ENCODE peak calls at places on chromosome 1, in four cellular contexts. C, K, E and M are unnamed samples. For H3K9me3, the result is how much of the 10 kb centered on the place peaks cover.

GRCh38 chr1:93625582-93626327 is 55.9 kb downstream of the BCAR3 start:
- DNase-seq in C (no peak), K (no peak), E (no peak), M (no peak)

GRCh38 chr1:222644649-222645005 is 26.7 kb downstream of the MIA3 start:
- DNase-seq in C (no peak), K (no peak), E (no peak), M (no peak)

GRCh38 chr1:42852608-42852980 is 6.2 kb downstream of the ZNF691 start:
- DNase-seq in C (no peak), K (no peak), E (no peak), M (no peak)

GRCh38 chr1:239810071-239810481 is 281.6 kb upstream of the FMN2 start:
- DNase-seq in C (no peak), K (no peak), E (no peak), M (peak)

GRCh38 chr1:152479792-152480595 is 30.6 kb upstream of the LCE5A start:
- DNase-seq in C (no peak), K (no peak), E (peak), M (no peak)

GRCh38 chr1:160367934-160368923 is 1.4 kb downstream of the NHLH1 start:
- DNase-seq in C (no peak), K (peak), E (no peak), M (no peak)

GRCh38 chr1:197041486-197042353 is 25.3 kb downstream of the F13B start:
- DNase-seq in C (no peak), K (no peak), E (no peak), M (no peak)

GRCh38 chr1:23554481-23555224 is 4.6 kb downstream of the ID3 start:
- DNase-seq in C (peak), K (peak), E (peak), M (peak)

GRCh38 chr1:63984257-63984626 is 210.4 kb downstream of the ROR1 start:
- DNase-seq in C (no peak), K (no peak), E (no peak), M (peak)

GRCh38 chr1:15410884-15411245 is 1.2 kb downstream of the EFHD2 start:
- DNase-seq in C (no peak), K (peak), E (no peak), M (no peak)

GRCh38 chr1:9687120-9687875 is 35.8 kb downstream of the PIK3CD start:
- DNase-seq in C (peak), K (no peak), E (peak), M (no peak)

GRCh38 chr1:52911541-52911940 is 10.0 kb downstream of the ECHDC2 start:
- DNase-seq in C (no peak), K (no peak), E (no peak), M (no peak)
- TF ChIP-seq POLR2A in C (no peak), K (no peak), E (no peak), M (no peak)

DNA sequence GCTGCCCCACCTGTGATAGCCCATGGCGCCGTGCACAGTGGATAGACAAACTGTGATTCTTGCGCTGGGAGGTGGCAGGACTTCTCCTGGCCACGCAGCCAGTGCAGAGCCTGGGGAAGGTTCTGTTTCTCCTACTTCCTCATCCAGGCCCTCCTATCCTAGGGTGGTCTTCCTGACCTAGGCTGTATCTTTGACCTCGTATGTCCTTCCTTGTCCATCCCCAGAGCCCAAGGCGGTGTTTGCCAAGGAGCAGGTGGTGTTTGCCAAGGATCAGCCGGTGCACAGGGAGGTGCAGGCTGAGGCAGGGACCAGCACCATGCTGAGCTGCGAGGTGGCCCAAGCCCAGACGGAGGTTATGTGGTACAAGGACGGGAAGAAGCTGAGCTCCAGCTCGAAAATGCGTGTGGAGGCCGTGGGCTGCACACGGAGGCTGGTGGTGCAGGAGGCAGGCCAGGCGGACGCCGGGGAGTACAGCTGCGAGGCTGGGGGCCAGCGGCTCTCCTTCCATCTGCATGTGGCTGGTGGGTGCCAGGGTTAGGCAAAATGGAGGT is 63.9 kb downstream of the OBSCN start:
- DNase-seq in C (no peak), K (no peak), E (no peak), M (no peak)
- H3K27ac ChIP-seq in C (no peak), K (no peak), E (no peak), M (no peak)

GRCh38 chr1:2956571-2956970 is 64.7 kb upstream of the ACTRT2 start:
- DNase-seq in C (no peak), K (no peak), E (no peak), M (no peak)
- H3K9me3 ChIP-seq in C (under half), K (under half), E (under half), M (under half)

GRCh38 chr1:75795703-75796193 is 934 bp upstream of the MSH4 start:
- DNase-seq in C (no peak), K (no peak), E (no peak), M (no peak)

GRCh38 chr1:75797273-75797588 is 549 bp downstream of the MSH4 start:
- DNase-seq in C (no peak), K (no peak), E (no peak), M (no peak)

GRCh38 chr1:75797606-75798216 is 1.0 kb downstream of the MSH4 start:
- DNase-seq in C (no peak), K (no peak), E (no peak), M (no peak)

GRCh38 chr1:75794382-75794781 is 2.3 kb upstream of the MSH4 start:
- DNase-seq in C (no peak), K (no peak), E (no peak), M (no peak)

GRCh38 chr1:75796376-75797272 is at the start of gene MSH4:
- DNase-seq in C (no peak), K (no peak), E (no peak), M (no peak)
- TF ChIP-seq POLR2A in C (no peak), K (no peak), E (peak), M (no peak)

GRCh38 chr1:11839727-11840705 is 7.6 kb downstream of the NPPA start:
- DNase-seq in C (no peak), K (peak), E (no peak), M (no peak)
- H3K27ac ChIP-seq in C (no peak), K (peak), E (no peak), M (no peak)

GRCh38 chr1:2783069-2783434 is 18.4 kb downstream of the TTC34 start:
- DNase-seq in C (no peak), K (peak), E (no peak), M (no peak)
- H3K9me3 ChIP-seq in C (under half), K (under half), E (under half), M (under half)